ENCODE peak calls at places on chromosomes 13 and 19, in eight cellular contexts. K is foreskin keratinocyte, U is stromal cell of bone marrow, Y is Calu3, A is lower leg skin, O is kidney, N is upper lobe of right lung, X is retina. J is an unnamed sample.

GRCh38 chr19:1469200-1469935 is 9.6 kb downstream of the C19orf25 start:
- DNase-seq in K (no peak), N (no peak), Y (peak), A (no peak), U (no peak), O (peak), X (no peak), J (no peak)

GRCh38 chr13:80083516-80084085 is 257.3 kb downstream of the SPRY2 start:
- DNase-seq in X (no peak), O (no peak), N (no peak), A (no peak), Y (no peak), K (no peak), U (peak), J (no peak)

GRCh38 chr19:52541608-52542007 is 14.1 kb downstream of the ZNF808 start:
- DNase-seq in U (no peak), A (no peak), K (no peak), Y (no peak), X (no peak), N (no peak), O (no peak), J (no peak)

GRCh38 chr13:49315756-49316481 is 68.2 kb downstream of the CDADC1 start:
- DNase-seq in A (no peak), O (no peak), U (no peak), Y (no peak), N (no peak), X (no peak), K (no peak), J (no peak)

GRCh38 chr13:53112522-53112921 is 83.9 kb downstream of the OLFM4 start:
- DNase-seq in N (no peak), K (no peak), U (no peak), A (no peak), O (no peak), X (no peak), Y (no peak), J (no peak)

GRCh38 chr13:101529419-101529818 is 76.9 kb downstream of the ITGBL1 start:
- DNase-seq in A (no peak), N (no peak), Y (no peak), X (no peak), U (peak), K (peak), O (no peak), J (no peak)

GRCh38 chr13:25494708-25495411 is 123.1 kb downstream of the ATP8A2 start:
- DNase-seq in K (no peak), U (no peak), X (peak), O (no peak), Y (no peak), N (no peak), A (no peak), J (no peak)

GRCh38 chr19:58364127-58364526 is 1.6 kb upstream of the ZNF497 start:
- DNase-seq in X (no peak), K (no peak), A (no peak), Y (no peak), U (no peak), N (no peak), O (no peak), J (no peak)

J was measured in iPS DF 6.9.